ENCODE peak calls at places on chromosomes 11 and 22, in ten cellular contexts. T is astrocyte of the cerebellum, R is GM13976, K is OCI-LY7, J is omental fat pad, E is fibroblast of lung, Z is MCF 10A, U is vagina, C is GM20000, Y is GM13977. B is an unnamed sample.

GRCh38 chr11:19472679-19473078 is 231.9 kb upstream of the E2F8 start:
- DNase-seq in T (no peak), R (no peak), K (no peak), J (no peak), E (no peak), Z (no peak), U (no peak), C (no peak), Y (no peak), B (no peak)

GRCh38 chr22:43313497-43314474 is 29.4 kb downstream of the SCUBE1 start:
- DNase-seq in T (no peak), R (no peak), K (no peak), J (no peak), E (no peak), Z (no peak), U (no peak), C (no peak), Y (no peak), B (no peak)

GRCh38 chr11:129223701-129224149 is 31.6 kb upstream of the ARHGAP32 start:
- DNase-seq in T (no peak), R (no peak), K (no peak), J (no peak), E (peak), Z (peak), U (no peak), C (no peak), Y (no peak), B (no peak)

GRCh38 chr22:48378673-48379072 is 1449.0 kb downstream of the BRD1 start:
- DNase-seq in T (no peak), R (no peak), K (no peak), J (no peak), E (no peak), Z (no peak), U (peak), C (no peak), Y (no peak), B (no peak)

GRCh38 chr11:97938789-97939188 is 1082.0 kb upstream of the CNTN5 start:
- DNase-seq in T (no peak), R (no peak), K (no peak), J (no peak), E (no peak), Z (no peak), U (no peak), C (no peak), Y (no peak), B (no peak)

GRCh38 chr11:120326845-120327281 is 1.8 kb downstream of the TLCD5 start:
- DNase-seq in T (no peak), R (no peak), K (no peak), J (no peak), E (peak), Z (no peak), U (no peak), C (no peak), Y (peak), B (no peak)

GRCh38 chr11:20342347-20343279 is 20.9 kb upstream of the HTATIP2 start:
- DNase-seq in T (no peak), R (no peak), K (no peak), J (no peak), E (no peak), Z (no peak), U (no peak), C (no peak), Y (no peak), B (no peak)

GRCh38 chr11:94315664-94316063 is 11.3 kb downstream of the IZUMO1R start:
- DNase-seq in T (no peak), R (no peak), K (no peak), J (no peak), E (no peak), Z (no peak), U (no peak), C (no peak), Y (no peak), B (no peak)

GRCh38 chr22:50574383-50574755 is 3.9 kb downstream of the CPT1B start:
- DNase-seq in T (no peak), R (no peak), K (no peak), J (no peak), E (no peak), Z (no peak), U (no peak), C (no peak), Y (no peak), B (no peak)

GRCh38 chr11:86249307-86250098 is 5.0 kb downstream of the EED start:
- DNase-seq in T (no peak), R (no peak), K (no peak), J (no peak), E (no peak), Z (no peak), U (no peak), C (no peak), Y (no peak), B (no peak)

GRCh38 chr11:117095301-117096139 is 2.7 kb downstream of the SIK3 start:
- DNase-seq in T (no peak), R (no peak), K (no peak), J (no peak), E (peak), Z (peak), U (no peak), C (no peak), Y (no peak), B (no peak)

GRCh38 chr11:84720706-84721402 is 906.3 kb downstream of the DLG2 start:
- DNase-seq in T (no peak), R (no peak), K (no peak), J (no peak), E (peak), Z (no peak), U (no peak), C (no peak), Y (no peak), B (peak)

DNA sequence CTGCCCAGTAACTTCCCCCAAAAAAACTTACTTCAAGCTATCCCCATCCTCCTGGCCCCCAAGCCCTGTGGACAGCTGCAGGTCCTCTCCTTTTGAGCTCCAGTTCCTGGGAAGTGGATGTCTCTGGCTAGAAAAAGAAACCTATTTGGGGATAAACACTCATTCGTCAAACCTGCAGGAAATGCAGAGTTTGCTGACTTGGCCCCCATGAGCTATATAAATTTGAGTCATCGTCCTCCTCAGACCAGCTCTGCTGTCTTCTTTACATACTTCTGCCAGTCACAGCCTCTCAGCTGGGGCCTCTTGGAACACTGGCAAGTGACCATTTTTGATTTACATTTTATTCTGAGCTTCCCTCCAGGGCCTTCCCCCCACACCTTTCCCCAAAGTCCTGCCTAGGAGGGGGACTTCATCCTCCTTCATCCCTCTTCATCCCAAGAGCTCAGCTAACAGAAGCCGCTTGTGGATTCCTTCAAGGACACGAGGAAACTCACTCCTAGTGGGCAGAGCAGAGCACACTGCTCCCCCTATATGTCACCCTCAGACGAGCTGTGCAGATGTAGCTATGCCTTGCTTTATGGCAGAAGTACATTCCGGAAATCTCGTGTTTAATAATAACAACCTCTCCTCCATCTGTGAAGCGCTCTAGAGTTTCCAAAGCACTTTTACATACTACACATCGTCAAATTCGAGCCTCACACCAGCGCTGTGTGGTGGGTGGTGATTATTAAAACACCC is 131.8 kb downstream of the FEZ1 start:
- DNase-seq in T (no peak), R (no peak), K (no peak), J (no peak), E (peak), Z (no peak), U (no peak), C (no peak), Y (no peak), B (no peak)
- TF ChIP-seq CTCF in T (peak), R (no peak), K (no peak), J (no peak), E (peak), Z (no peak), U (no peak), C (no peak), Y (no peak), B (no peak)

GRCh38 chr22:39469681-39470461 is 13.1 kb downstream of the MGAT3 start:
- DNase-seq in T (no peak), R (no peak), K (no peak), J (no peak), E (no peak), Z (no peak), U (no peak), C (no peak), Y (no peak), B (no peak)
- TF ChIP-seq CTCF in T (no peak), R (no peak), K (no peak), J (no peak), E (no peak), Z (no peak), U (no peak), C (no peak), Y (no peak), B (no peak)

GRCh38 chr11:38411149-38411548 is 1813.1 kb upstream of the RAG2 start:
- DNase-seq in T (no peak), R (no peak), K (no peak), J (no peak), E (no peak), Z (no peak), U (no peak), C (no peak), Y (no peak), B (no peak)
- TF ChIP-seq CTCF in T (peak), R (no peak), K (no peak), J (no peak), E (peak), Z (no peak), U (no peak), C (no peak), Y (no peak), B (no peak)

DNA sequence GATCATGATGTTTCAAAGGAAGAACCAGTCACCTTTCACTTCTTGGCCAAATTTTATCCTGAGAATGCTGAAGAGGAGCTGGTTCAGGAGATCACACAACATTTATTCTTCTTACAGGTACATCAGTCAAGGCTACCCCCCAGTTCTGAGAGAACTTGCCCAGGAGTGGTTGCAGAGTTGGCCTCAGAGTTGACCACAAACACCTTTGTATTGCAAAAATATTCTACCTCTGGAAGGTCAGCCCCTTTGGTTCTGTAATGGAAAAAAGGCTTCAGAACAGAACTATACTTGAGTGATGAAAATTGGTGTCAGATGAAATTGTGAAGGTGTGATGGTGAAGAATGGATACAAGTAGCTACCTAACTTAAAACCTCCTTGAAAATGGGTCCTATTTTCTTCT is 35.7 kb downstream of the NF2 start:
- DNase-seq in T (no peak), R (no peak), K (no peak), J (no peak), E (no peak), Z (no peak), U (no peak), C (no peak), Y (no peak), B (no peak)
- TF ChIP-seq CTCF in T (no peak), R (no peak), K (no peak), J (no peak), E (no peak), Z (no peak), U (no peak), C (no peak), Y (no peak), B (no peak)

GRCh38 chr11:96696736-96697135 is 306.9 kb downstream of the JRKL start:
- DNase-seq in T (no peak), R (no peak), K (no peak), J (no peak), E (no peak), Z (no peak), U (no peak), C (no peak), Y (no peak), B (no peak)
- TF ChIP-seq CTCF in T (no peak), R (no peak), K (no peak), J (no peak), E (no peak), Z (no peak), U (no peak), C (no peak), Y (no peak), B (no peak)

DNA sequence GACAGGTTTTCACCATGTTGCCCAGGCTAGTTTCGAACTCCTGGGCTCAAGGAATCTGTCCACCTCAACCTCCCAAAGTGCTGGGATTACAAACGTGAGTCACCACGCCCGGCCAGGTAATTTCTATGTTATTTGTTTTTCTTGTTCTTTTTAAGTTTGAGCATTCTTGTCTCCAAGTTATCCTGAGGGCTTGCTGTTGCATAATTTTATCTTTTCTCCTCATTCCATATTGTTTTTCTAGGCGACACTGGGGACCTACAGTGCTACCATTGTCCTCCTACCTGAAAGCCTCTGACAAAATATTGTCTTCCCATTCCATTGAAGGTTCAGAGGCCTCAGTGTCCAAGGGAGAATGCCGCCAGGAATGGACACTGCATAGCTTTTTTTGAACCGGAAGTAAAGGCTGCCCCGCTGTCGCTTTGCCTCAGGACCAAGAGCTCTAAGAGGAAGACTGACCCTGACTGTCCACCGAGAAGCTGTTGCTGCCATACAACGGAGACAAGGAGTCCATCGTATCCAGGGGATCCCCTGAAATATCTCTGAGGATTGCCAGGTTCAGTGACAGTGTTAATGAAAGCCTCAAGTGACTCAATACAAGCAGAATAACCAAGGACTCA is 9.7 kb downstream of the AP5B1 start:
- DNase-seq in T (no peak), R (no peak), K (no peak), J (no peak), E (no peak), Z (no peak), U (no peak), C (no peak), Y (no peak), B (no peak)
- TF ChIP-seq CTCF in T (no peak), R (no peak), K (no peak), J (no peak), E (no peak), Z (no peak), U (no peak), C (no peak), Y (no peak), B (no peak)

B was measured in endothelial cell.